ENCODE peak calls at places on chromosomes 12 and 14, in six cellular contexts. I is neural crest cell, T is heart left ventricle, Y is myocyte, A is mesenchymal stem cell, U is transverse colon. F is an unnamed sample.

GRCh38 chr14:68632591-68632895 is 160.3 kb downstream of the ZFP36L1 start:
- DNase-seq in I (no peak), T (no peak), Y (no peak), A (no peak), U (no peak), F (no peak)

GRCh38 chr14:90780519-90780918 is 35.7 kb downstream of the TTC7B start:
- DNase-seq in I (no peak), T (no peak), Y (no peak), A (no peak), U (no peak), F (no peak)

GRCh38 chr14:33631021-33631420 is 319.9 kb downstream of the EGLN3 start:
- DNase-seq in I (no peak), T (no peak), Y (no peak), A (no peak), U (no peak), F (no peak)

GRCh38 chr14:37597538-37598084 is 2.2 kb downstream of the TTC6 start:
- DNase-seq in I (no peak), T (no peak), Y (no peak), A (peak; percentile 40), U (peak; percentile 75), F (no peak)

GRCh38 chr14:72970058-72970630 is 43.9 kb downstream of the DCAF4 start:
- DNase-seq in I (no peak), T (peak; percentile 19), Y (no peak), A (no peak), U (no peak), F (no peak)

GRCh38 chr14:36524220-36524837 is 4.3 kb upstream of the NKX2-1 start:
- DNase-seq in I (no peak), T (no peak), Y (no peak), A (no peak), U (no peak), F (no peak)

GRCh38 chr14:76917759-76918175 is 91.6 kb downstream of the LRRC74A start:
- DNase-seq in I (no peak), T (peak; percentile 69), Y (peak; percentile 94), A (no peak), U (no peak), F (no peak)

GRCh38 chr14:103562385-103563088 is at the start of the genes BAG5 and COA8:
- DNase-seq in I (peak; percentile 90), T (peak; percentile 90), Y (peak; percentile 85), A (peak; percentile 85), U (peak; percentile 88), F (peak; percentile 89)

GRCh38 chr14:80212025-80212402 is 710 bp upstream of the DIO2 start:
- DNase-seq in I (no peak), T (no peak), Y (peak; percentile 25), A (peak; percentile 80), U (no peak), F (no peak)

GRCh38 chr14:56528927-56529326 is 50.7 kb upstream of the TMEM260 start:
- DNase-seq in I (no peak), T (no peak), Y (no peak), A (no peak), U (no peak), F (no peak)

GRCh38 chr12:119721306-119721705 is 53.4 kb downstream of the PRKAB1 start:
- DNase-seq in I (no peak), T (no peak), Y (no peak), A (no peak), U (no peak), F (no peak)

GRCh38 chr12:12474471-12474928 is 88.2 kb downstream of the DUSP16 start:
- DNase-seq in I (no peak), T (no peak), Y (no peak), A (no peak), U (no peak), F (no peak)

GRCh38 chr12:71164877-71165197 is 7.0 kb upstream of the TSPAN8 start:
- DNase-seq in I (no peak), T (no peak), Y (no peak), A (no peak), U (peak; percentile 48), F (no peak)

GRCh38 chr14:105486974-105487448 is 325 bp downstream of the CRIP1 start:
- DNase-seq in I (no peak), T (peak; percentile 89), Y (no peak), A (no peak), U (peak; percentile 79), F (no peak)

GRCh38 chr12:50112456-50113218 is 601 bp downstream of the COX14 start:
- DNase-seq in I (no peak), T (no peak), Y (no peak), A (peak; percentile 75), U (no peak), F (peak; percentile 32)

GRCh38 chr14:59101441-59101840 is 87.0 kb upstream of the DAAM1 start:
- DNase-seq in I (no peak), T (no peak), Y (no peak), A (no peak), U (no peak), F (no peak)

GRCh38 chr12:12835378-12836145 is 22.4 kb downstream of the DDX47 start:
- DNase-seq in I (no peak), T (no peak), Y (no peak), A (no peak), U (no peak), F (no peak)

GRCh38 chr14:98826618-98827017 is 445.4 kb downstream of the BCL11B start:
- DNase-seq in I (no peak), T (no peak), Y (no peak), A (no peak), U (no peak), F (no peak)

GRCh38 chr12:78560633-78561032 is 303.9 kb upstream of the SYT1 start:
- DNase-seq in I (no peak), T (no peak), Y (no peak), A (no peak), U (no peak), F (no peak)

GRCh38 chr12:110656071-110656655 is 32.8 kb downstream of the HVCN1 start:
- DNase-seq in I (no peak), T (no peak), Y (no peak), A (no peak), U (no peak), F (no peak)

GRCh38 chr12:2893007-2893406 is 2.3 kb downstream of the TULP3 start:
- DNase-seq in I (no peak), T (no peak), Y (peak; percentile 64), A (peak; percentile 84), U (no peak), F (no peak)

GRCh38 chr12:104230704-104231103 is 15.1 kb downstream of the TXNRD1 start:
- DNase-seq in I (no peak), T (no peak), Y (no peak), A (no peak), U (no peak), F (no peak)

GRCh38 chr12:2283480-2283879 is 230.7 kb downstream of the CACNA1C start:
- DNase-seq in I (no peak), T (no peak), Y (no peak), A (no peak), U (peak; percentile 1), F (no peak)

GRCh38 chr12:1474059-1474537 is 120.3 kb downstream of the FBXL14 start:
- DNase-seq in I (no peak), T (no peak), Y (peak; percentile 82), A (peak; percentile 97), U (no peak), F (no peak)

GRCh38 chr12:124026755-124027745 is 54.0 kb downstream of the ZNF664 start:
- DNase-seq in I (no peak), T (no peak), Y (peak; percentile 79), A (peak; percentile 92), U (no peak), F (no peak)

GRCh38 chr14:71454010-71454409 is 478.2 kb upstream of the RGS6 start:
- DNase-seq in I (no peak), T (no peak), Y (no peak), A (no peak), U (no peak), F (no peak)

F was measured in GDM1.